ENCODE peak calls at places on chromosomes 4 and X, in eight cellular contexts. One of them, this sample, is unnamed.
A peak's percentile ranks its signal among the peaks of the same experiment; 100 is the strongest.

GRCh38 chr4:94621491-94622080 is 136.2 kb upstream of the BMPR1B start:
- DNase-seq in fibroblast of lung: peak; percentile 33
- DNase-seq in activated T-cell treated with anti-CD3 and anti-CD28 coated beads, Interleukin-2, amount 50 U/mL, for 72 hours: peak; percentile 20
- DNase-seq in Calu3: peak; percentile 27
- DNase-seq in ACHN: peak; percentile 38
- DNase-seq in hepatocyte: peak; percentile 69
- DNase-seq in GM04504: no peak
- DNase-seq in ureter: no peak
- DNase-seq in this sample: no peak

GRCh38 chr4:184475096-184475461 is 729 bp upstream of the IRF2 start:
- DNase-seq in Calu3: peak; percentile 13
- DNase-seq in ureter: peak; percentile 70
- DNase-seq in activated T-cell treated with anti-CD3 and anti-CD28 coated beads, Interleukin-2, amount 50 U/mL, for 72 hours: peak; percentile 67
- DNase-seq in hepatocyte: peak; percentile 65
- DNase-seq in fibroblast of lung: peak; percentile 42
- DNase-seq in ACHN: peak; percentile 28
- DNase-seq in GM04504: peak; percentile 30
- DNase-seq in this sample: no peak

GRCh38 chrX:17689971-17690409 is 47.3 kb upstream of the SCML1 start:
- DNase-seq in ACHN: peak; percentile 50
- DNase-seq in hepatocyte: peak; percentile 73
- DNase-seq in ureter: peak; percentile 49
- DNase-seq in activated T-cell treated with anti-CD3 and anti-CD28 coated beads, Interleukin-2, amount 50 U/mL, for 72 hours: peak; percentile 30
- DNase-seq in Calu3: peak; percentile 66
- DNase-seq in fibroblast of lung: peak; percentile 52
- DNase-seq in GM04504: peak; percentile 62
- DNase-seq in this sample: peak; percentile 20

GRCh38 chr4:128220286-128221235 is 67.1 kb downstream of the PGRMC2 start:
- DNase-seq in Calu3: no peak
- DNase-seq in activated T-cell treated with anti-CD3 and anti-CD28 coated beads, Interleukin-2, amount 50 U/mL, for 72 hours: no peak
- DNase-seq in fibroblast of lung: peak; percentile 88
- DNase-seq in GM04504: no peak
- DNase-seq in ACHN: peak; percentile 61
- DNase-seq in hepatocyte: no peak
- DNase-seq in ureter: no peak
- DNase-seq in this sample: peak; percentile 19

GRCh38 chrX:115582871-115583729 is 22.1 kb downstream of the PLS3 start:
- DNase-seq in GM04504: no peak
- DNase-seq in activated T-cell treated with anti-CD3 and anti-CD28 coated beads, Interleukin-2, amount 50 U/mL, for 72 hours: no peak
- DNase-seq in ACHN: no peak
- DNase-seq in hepatocyte: peak; percentile 56
- DNase-seq in Calu3: no peak
- DNase-seq in ureter: no peak
- DNase-seq in fibroblast of lung: peak; percentile 67
- DNase-seq in this sample: no peak

GRCh38 chr4:82889287-82889686 is 1.7 kb downstream of the SEC31A start:
- DNase-seq in GM04504: no peak
- DNase-seq in ureter: no peak
- DNase-seq in Calu3: no peak
- DNase-seq in hepatocyte: peak; percentile 7
- DNase-seq in ACHN: no peak
- DNase-seq in activated T-cell treated with anti-CD3 and anti-CD28 coated beads, Interleukin-2, amount 50 U/mL, for 72 hours: no peak
- DNase-seq in fibroblast of lung: no peak
- DNase-seq in this sample: no peak

GRCh38 chrX:17397074-17397473 is 22.1 kb downstream of the NHS start:
- DNase-seq in hepatocyte: no peak
- DNase-seq in fibroblast of lung: peak; percentile 69
- DNase-seq in Calu3: no peak
- DNase-seq in activated T-cell treated with anti-CD3 and anti-CD28 coated beads, Interleukin-2, amount 50 U/mL, for 72 hours: no peak
- DNase-seq in ureter: no peak
- DNase-seq in GM04504: no peak
- DNase-seq in ACHN: peak; percentile 70
- DNase-seq in this sample: no peak

GRCh38 chr4:182880387-182881356 is 36.5 kb downstream of the DCTD start:
- DNase-seq in ACHN: no peak
- DNase-seq in GM04504: no peak
- DNase-seq in activated T-cell treated with anti-CD3 and anti-CD28 coated beads, Interleukin-2, amount 50 U/mL, for 72 hours: no peak
- DNase-seq in hepatocyte: peak; percentile 30
- DNase-seq in fibroblast of lung: peak; percentile 64
- DNase-seq in ureter: no peak
- DNase-seq in Calu3: no peak
- DNase-seq in this sample: no peak

GRCh38 chrX:9510366-9510765 is 45.5 kb downstream of the TBL1X start:
- DNase-seq in activated T-cell treated with anti-CD3 and anti-CD28 coated beads, Interleukin-2, amount 50 U/mL, for 72 hours: no peak
- DNase-seq in ureter: no peak
- DNase-seq in GM04504: no peak
- DNase-seq in fibroblast of lung: no peak
- DNase-seq in hepatocyte: no peak
- DNase-seq in ACHN: no peak
- DNase-seq in Calu3: no peak
- DNase-seq in this sample: no peak

GRCh38 chr4:8323947-8324555 is 54.5 kb downstream of the HTRA3 start:
- DNase-seq in ACHN: no peak
- DNase-seq in hepatocyte: no peak
- DNase-seq in Calu3: no peak
- DNase-seq in fibroblast of lung: peak; percentile 14
- DNase-seq in ureter: peak; percentile 35
- DNase-seq in activated T-cell treated with anti-CD3 and anti-CD28 coated beads, Interleukin-2, amount 50 U/mL, for 72 hours: no peak
- DNase-seq in GM04504: no peak
- DNase-seq in this sample: no peak

GRCh38 chr4:20418865-20419451 is 167.3 kb downstream of the SLIT2 start:
- DNase-seq in hepatocyte: peak; percentile 47
- DNase-seq in fibroblast of lung: peak; percentile 68
- DNase-seq in ureter: no peak
- DNase-seq in ACHN: peak; percentile 78
- DNase-seq in activated T-cell treated with anti-CD3 and anti-CD28 coated beads, Interleukin-2, amount 50 U/mL, for 72 hours: peak; percentile 3
- DNase-seq in GM04504: peak; percentile 47
- DNase-seq in Calu3: no peak
- DNase-seq in this sample: no peak

GRCh38 chr4:175325230-175325629 is 407.1 kb downstream of the ADAM29 start:
- DNase-seq in fibroblast of lung: peak; percentile 42
- DNase-seq in ureter: no peak
- DNase-seq in Calu3: no peak
- DNase-seq in ACHN: no peak
- DNase-seq in GM04504: no peak
- DNase-seq in activated T-cell treated with anti-CD3 and anti-CD28 coated beads, Interleukin-2, amount 50 U/mL, for 72 hours: no peak
- DNase-seq in hepatocyte: no peak
- DNase-seq in this sample: no peak

GRCh38 chrX:47232803-47233332 is at the start of gene USP11:
- DNase-seq in fibroblast of lung: peak; percentile 42
- DNase-seq in activated T-cell treated with anti-CD3 and anti-CD28 coated beads, Interleukin-2, amount 50 U/mL, for 72 hours: peak; percentile 60
- DNase-seq in ACHN: peak; percentile 29
- DNase-seq in Calu3: peak; percentile 41
- DNase-seq in hepatocyte: peak; percentile 83
- DNase-seq in ureter: peak; percentile 68
- DNase-seq in GM04504: no peak
- DNase-seq in this sample: no peak

GRCh38 chr4:151484396-151485102 is 75.6 kb downstream of the FHIP1A start:
- DNase-seq in GM04504: peak; percentile 63
- DNase-seq in ureter: no peak
- DNase-seq in fibroblast of lung: peak; percentile 93
- DNase-seq in activated T-cell treated with anti-CD3 and anti-CD28 coated beads, Interleukin-2, amount 50 U/mL, for 72 hours: no peak
- DNase-seq in ACHN: peak; percentile 93
- DNase-seq in Calu3: peak; percentile 25
- DNase-seq in hepatocyte: peak; percentile 11
- DNase-seq in this sample: no peak

GRCh38 chr4:139555705-139556070 is 331 bp downstream of the SETD7 start:
- DNase-seq in ureter: peak; percentile 59
- DNase-seq in GM04504: no peak
- DNase-seq in activated T-cell treated with anti-CD3 and anti-CD28 coated beads, Interleukin-2, amount 50 U/mL, for 72 hours: no peak
- DNase-seq in ACHN: peak; percentile 34
- DNase-seq in fibroblast of lung: no peak
- DNase-seq in hepatocyte: peak; percentile 58
- DNase-seq in Calu3: peak; percentile 17
- DNase-seq in this sample: no peak

GRCh38 chr4:77308843-77309242 is 151.8 kb downstream of the CCNG2 start:
- DNase-seq in Calu3: peak; percentile 1
- DNase-seq in activated T-cell treated with anti-CD3 and anti-CD28 coated beads, Interleukin-2, amount 50 U/mL, for 72 hours: no peak
- DNase-seq in fibroblast of lung: peak; percentile 16
- DNase-seq in GM04504: peak; percentile 12
- DNase-seq in ACHN: peak; percentile 27
- DNase-seq in hepatocyte: peak; percentile 30
- DNase-seq in ureter: no peak
- DNase-seq in this sample: no peak

GRCh38 chr4:39335566-39335965 is 30.6 kb downstream of the RFC1 start:
- DNase-seq in Calu3: no peak
- DNase-seq in hepatocyte: no peak
- DNase-seq in ureter: no peak
- DNase-seq in ACHN: no peak
- DNase-seq in activated T-cell treated with anti-CD3 and anti-CD28 coated beads, Interleukin-2, amount 50 U/mL, for 72 hours: no peak
- DNase-seq in fibroblast of lung: no peak
- DNase-seq in GM04504: no peak
- DNase-seq in this sample: no peak

GRCh38 chr4:38160487-38161207 is 200.4 kb downstream of the PTTG2 start:
- DNase-seq in ureter: peak; percentile 70
- DNase-seq in GM04504: peak; percentile 95
- DNase-seq in activated T-cell treated with anti-CD3 and anti-CD28 coated beads, Interleukin-2, amount 50 U/mL, for 72 hours: peak; percentile 47
- DNase-seq in hepatocyte: peak; percentile 77
- DNase-seq in Calu3: peak; percentile 62
- DNase-seq in fibroblast of lung: peak; percentile 95
- DNase-seq in ACHN: peak; percentile 70
- DNase-seq in this sample: no peak

GRCh38 chr4:158945529-158946108 is 157.3 kb upstream of the RAPGEF2 start:
- DNase-seq in Calu3: no peak
- DNase-seq in activated T-cell treated with anti-CD3 and anti-CD28 coated beads, Interleukin-2, amount 50 U/mL, for 72 hours: no peak
- DNase-seq in ureter: no peak
- DNase-seq in ACHN: no peak
- DNase-seq in fibroblast of lung: no peak
- DNase-seq in GM04504: no peak
- DNase-seq in hepatocyte: no peak
- DNase-seq in this sample: no peak

GRCh38 chr4:60683953-60684352 is 516.2 kb upstream of the ADGRL3 start:
- DNase-seq in fibroblast of lung: peak; percentile 86
- DNase-seq in Calu3: no peak
- DNase-seq in activated T-cell treated with anti-CD3 and anti-CD28 coated beads, Interleukin-2, amount 50 U/mL, for 72 hours: no peak
- DNase-seq in ACHN: no peak
- DNase-seq in GM04504: peak; percentile 68
- DNase-seq in ureter: no peak
- DNase-seq in hepatocyte: no peak
- DNase-seq in this sample: no peak

GRCh38 chrX:9493936-9494335 is 29.1 kb downstream of the TBL1X start:
- DNase-seq in activated T-cell treated with anti-CD3 and anti-CD28 coated beads, Interleukin-2, amount 50 U/mL, for 72 hours: no peak
- DNase-seq in hepatocyte: no peak
- DNase-seq in Calu3: no peak
- DNase-seq in GM04504: no peak
- DNase-seq in ACHN: no peak
- DNase-seq in fibroblast of lung: peak; percentile 27
- DNase-seq in ureter: no peak
- DNase-seq in this sample: no peak

GRCh38 chrX:115233497-115234219 is at the start of gene LRCH2:
- DNase-seq in ACHN: no peak
- DNase-seq in Calu3: no peak
- DNase-seq in activated T-cell treated with anti-CD3 and anti-CD28 coated beads, Interleukin-2, amount 50 U/mL, for 72 hours: no peak
- DNase-seq in fibroblast of lung: peak; percentile 34
- DNase-seq in GM04504: no peak
- DNase-seq in hepatocyte: peak; percentile 76
- DNase-seq in ureter: peak; percentile 45
- DNase-seq in this sample: no peak

GRCh38 chr4:53365121-53365485 is 758 bp downstream of the SCFD2 start:
- DNase-seq in ACHN: peak; percentile 14
- DNase-seq in activated T-cell treated with anti-CD3 and anti-CD28 coated beads, Interleukin-2, amount 50 U/mL, for 72 hours: peak; percentile 8
- DNase-seq in fibroblast of lung: peak; percentile 29
- DNase-seq in Calu3: peak; percentile 3
- DNase-seq in ureter: no peak
- DNase-seq in hepatocyte: peak; percentile 18
- DNase-seq in GM04504: no peak
- DNase-seq in this sample: no peak

GRCh38 chrX:119174900-119175299 is 47.3 kb upstream of the KIAA1210 start:
- DNase-seq in fibroblast of lung: peak; percentile 22
- DNase-seq in GM04504: no peak
- DNase-seq in Calu3: no peak
- DNase-seq in ureter: no peak
- DNase-seq in activated T-cell treated with anti-CD3 and anti-CD28 coated beads, Interleukin-2, amount 50 U/mL, for 72 hours: no peak
- DNase-seq in ACHN: no peak
- DNase-seq in hepatocyte: no peak
- DNase-seq in this sample: no peak

GRCh38 chrX:103878466-103879151 is 46.6 kb upstream of the RAB9B start:
- DNase-seq in activated T-cell treated with anti-CD3 and anti-CD28 coated beads, Interleukin-2, amount 50 U/mL, for 72 hours: no peak
- DNase-seq in ureter: no peak
- DNase-seq in hepatocyte: peak; percentile 30
- DNase-seq in Calu3: peak; percentile 61
- DNase-seq in fibroblast of lung: peak; percentile 84
- DNase-seq in GM04504: peak; percentile 26
- DNase-seq in ACHN: peak; percentile 88
- DNase-seq in this sample: no peak

This sample was measured in D721Med.